ENCODE peak calls at places on chromosomes 4 and X, in four cellular contexts. Z, H, A and D are unnamed samples.

GRCh38 chr4:152106781-152107321 is 346.0 kb upstream of the GATB start:
- DNase-seq in Z (no peak), H (no peak), A (no peak), D (no peak)

GRCh38 chr4:110914791-110915190 is 291.9 kb upstream of the PITX2 start:
- DNase-seq in Z (no peak), H (no peak), A (no peak), D (no peak)

GRCh38 chr4:41625531-41625930 is 87.6 kb downstream of the LIMCH1 start:
- DNase-seq in Z (no peak), H (no peak), A (no peak), D (no peak)

GRCh38 chr4:99417125-99417524 is 18.0 kb downstream of the ADH7 start:
- DNase-seq in Z (no peak), H (no peak), A (no peak), D (no peak)

GRCh38 chrX:97705936-97706335 is 822.2 kb downstream of the RPA4 start:
- DNase-seq in Z (no peak), H (no peak), A (no peak), D (no peak)

GRCh38 chr4:150033937-150034336 is 44.3 kb upstream of the DCLK2 start:
- DNase-seq in Z (peak; percentile 91), H (peak; percentile 53), A (no peak), D (no peak)

GRCh38 chr4:114263233-114263632 is 283.8 kb upstream of the ARSJ start:
- DNase-seq in Z (no peak), H (no peak), A (no peak), D (no peak)

GRCh38 chr4:88828846-88829245 is 131.2 kb upstream of the NAP1L5 start:
- DNase-seq in Z (no peak), H (no peak), A (no peak), D (no peak)

GRCh38 chr4:98648602-98649001 is 9.8 kb downstream of the TSPAN5 start:
- DNase-seq in Z (no peak), H (no peak), A (peak; percentile 27), D (no peak)

GRCh38 chr4:186204103-186204559 is 12.8 kb downstream of the CYP4V2 start:
- DNase-seq in Z (peak; percentile 57), H (peak; percentile 75), A (no peak), D (no peak)

GRCh38 chrX:151985955-151986354 is 11.5 kb upstream of the GABRE start:
- DNase-seq in Z (peak; percentile 17), H (peak; percentile 37), A (no peak), D (no peak)

GRCh38 chrX:53713987-53714579 is 27.6 kb upstream of the HUWE1 start:
- DNase-seq in Z (no peak), H (no peak), A (no peak), D (no peak)

GRCh38 chr4:16450724-16451123 is 224.5 kb upstream of the TAPT1 start:
- DNase-seq in Z (no peak), H (no peak), A (no peak), D (no peak)

GRCh38 chr4:157294575-157294974 is 74.0 kb downstream of the GRIA2 start:
- DNase-seq in Z (no peak), H (no peak), A (no peak), D (no peak)

GRCh38 chrX:13994104-13994503 is 35.6 kb downstream of the GEMIN8 start:
- DNase-seq in Z (no peak), H (no peak), A (no peak), D (no peak)

DNA sequence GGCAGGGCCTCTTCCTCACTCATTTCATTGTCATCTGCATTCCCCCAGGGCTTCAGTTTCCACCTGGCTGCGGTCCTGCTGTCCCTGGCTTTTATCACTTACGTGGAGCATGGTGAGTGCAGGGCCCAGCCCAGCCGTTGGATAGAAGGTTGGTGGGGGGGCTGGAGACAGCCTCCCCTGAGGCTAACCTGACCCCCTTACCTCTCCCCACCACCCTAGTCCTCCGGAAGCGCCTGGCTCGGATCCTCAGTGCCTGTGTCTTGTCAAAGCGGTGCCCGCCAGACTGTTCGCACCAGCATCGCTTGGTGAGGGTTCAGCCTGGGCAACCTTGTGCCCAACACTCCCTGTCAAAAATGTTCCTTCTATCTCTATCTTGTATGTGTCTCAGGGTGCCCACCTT is 5.8 kb upstream of the EBP start:
- DNase-seq in Z (no peak), H (no peak), A (no peak), D (no peak)
- H3K27ac ChIP-seq in Z (no peak overlapping the region), H (no peak overlapping the region), A (no peak overlapping the region), D (no peak overlapping the region)

DNA sequence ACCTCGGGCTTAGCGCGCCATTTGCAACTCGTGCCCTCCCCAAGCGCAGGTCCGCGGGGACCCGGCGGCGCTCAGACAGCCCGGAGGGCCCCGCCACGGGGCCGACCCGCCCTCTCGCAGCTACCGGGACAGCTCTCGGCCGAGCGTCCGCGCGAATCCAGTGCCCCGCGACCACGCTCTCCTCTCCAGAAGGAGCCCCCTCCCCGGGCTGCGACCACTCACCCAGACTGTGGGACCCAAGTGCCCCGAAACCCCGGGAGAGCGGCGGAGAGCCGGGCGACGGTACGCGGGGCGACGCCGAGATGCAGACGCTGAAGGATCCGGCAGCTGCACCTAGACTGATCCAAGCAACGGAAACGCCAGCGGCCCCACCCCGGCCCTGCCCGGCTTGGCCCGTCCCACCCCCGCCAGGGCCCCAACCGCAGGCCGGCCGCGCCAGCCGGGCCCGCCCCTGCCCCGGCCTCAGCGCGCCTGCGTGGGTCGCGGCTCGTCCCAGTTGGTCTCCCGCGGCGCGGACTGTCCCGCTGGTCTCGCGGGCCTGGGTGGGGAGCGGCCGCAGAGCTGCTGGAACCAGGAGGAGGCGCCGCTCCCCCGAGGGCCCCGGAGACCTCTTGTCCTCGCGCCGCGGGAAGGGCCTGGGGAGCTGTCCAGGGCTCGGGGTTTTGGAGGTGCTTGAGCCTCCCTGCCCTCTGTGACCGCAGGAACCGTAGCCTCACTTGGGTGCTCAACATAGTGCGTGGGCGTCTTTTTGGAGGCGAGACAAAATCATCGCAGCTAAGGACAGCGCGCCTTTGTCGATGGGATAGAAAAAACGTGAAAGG is at the start of gene ANXA5:
- DNase-seq in Z (peak; percentile 91), H (peak; percentile 91), A (peak; percentile 90), D (peak; percentile 53)
- TF ChIP-seq POLR2A in Z (peak; percentile 92), H (peak; percentile 79), A (peak; percentile 71), D (peak; percentile 69)

DNA sequence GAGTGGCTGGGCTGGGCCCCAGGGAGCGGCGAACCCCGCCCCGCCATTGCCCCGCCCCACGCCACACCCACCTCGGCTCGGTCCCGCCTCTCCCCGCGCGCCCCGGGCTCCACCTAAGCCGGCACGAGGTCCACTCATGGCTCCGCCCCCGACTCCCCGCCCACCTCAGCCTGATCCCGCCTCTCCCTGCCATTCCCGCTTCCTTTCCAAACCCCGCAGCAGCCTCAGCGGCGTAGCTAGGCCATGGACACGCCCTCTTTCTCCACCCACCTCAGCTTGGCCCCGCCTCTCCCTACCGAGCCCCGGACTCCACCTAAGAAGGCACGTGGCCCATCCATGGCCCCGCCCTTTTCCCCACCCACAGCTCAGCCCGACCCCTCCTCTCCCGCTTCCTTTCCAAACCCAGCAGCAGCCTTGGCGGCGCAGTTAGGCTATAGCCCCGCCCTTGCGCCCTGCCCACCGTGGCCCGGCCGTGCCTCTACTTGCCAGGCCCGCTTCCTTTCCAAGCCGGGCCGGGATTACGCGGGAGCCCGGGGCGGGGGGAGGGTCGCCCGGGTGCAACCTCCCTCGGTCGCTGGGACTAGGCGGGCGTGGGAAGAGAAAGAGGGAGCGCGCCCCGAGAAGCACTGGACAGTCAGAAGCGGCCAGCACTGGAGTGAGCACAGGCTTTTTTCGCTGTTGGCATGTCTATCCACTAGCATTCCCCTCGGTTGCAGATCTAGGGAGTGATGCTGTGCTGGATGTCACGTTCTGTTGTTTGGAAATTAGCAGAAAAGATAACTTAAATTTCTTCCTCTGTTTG is at the start of gene RELL1:
- DNase-seq in Z (peak; percentile 100), H (peak; percentile 100), A (peak; percentile 99), D (peak; percentile 94)
- H3K27ac ChIP-seq in Z (peak within 1 kb of the TSS; percentile 73), H (peak within 1 kb of the TSS; percentile 99), A (peak within 1 kb of the TSS; percentile 77), D (peak within 1 kb of the TSS; percentile 96)

DNA sequence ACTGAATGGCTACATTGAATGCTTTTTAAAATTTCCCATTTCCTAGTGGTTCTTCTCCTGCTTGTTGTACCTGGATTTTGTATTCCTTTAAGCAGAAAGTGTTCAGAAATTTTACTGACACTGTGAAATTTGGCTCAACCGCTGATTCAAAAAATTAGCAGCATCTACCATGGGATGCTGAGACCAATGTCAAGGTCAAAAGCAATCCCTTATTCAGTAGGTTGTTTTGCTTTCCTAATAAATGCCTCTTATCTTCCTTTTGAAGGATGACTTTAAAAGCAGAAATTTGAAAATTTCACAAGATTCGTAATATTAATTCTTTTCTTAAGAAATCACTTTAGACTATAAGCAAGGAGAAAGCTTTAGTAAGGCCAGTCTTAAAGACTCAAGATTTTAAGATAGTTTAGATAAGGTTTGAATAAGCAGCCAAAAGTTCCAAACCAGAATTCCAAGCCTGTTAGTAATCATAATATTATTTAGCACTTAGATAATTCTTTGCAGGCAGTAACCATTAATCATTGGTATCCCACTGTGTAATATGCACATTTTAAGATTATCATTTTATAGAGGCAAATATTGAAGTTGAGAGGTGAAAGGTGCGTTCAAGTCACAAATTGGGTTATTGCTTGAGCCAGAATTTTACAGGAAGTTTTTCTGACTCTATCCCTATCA is 508.8 kb downstream of the ANKRD50 start:
- DNase-seq in Z (no peak), H (no peak), A (no peak), D (no peak)
- TF ChIP-seq POLR2A in Z (no peak), H (no peak), A (no peak), D (no peak)

DNA sequence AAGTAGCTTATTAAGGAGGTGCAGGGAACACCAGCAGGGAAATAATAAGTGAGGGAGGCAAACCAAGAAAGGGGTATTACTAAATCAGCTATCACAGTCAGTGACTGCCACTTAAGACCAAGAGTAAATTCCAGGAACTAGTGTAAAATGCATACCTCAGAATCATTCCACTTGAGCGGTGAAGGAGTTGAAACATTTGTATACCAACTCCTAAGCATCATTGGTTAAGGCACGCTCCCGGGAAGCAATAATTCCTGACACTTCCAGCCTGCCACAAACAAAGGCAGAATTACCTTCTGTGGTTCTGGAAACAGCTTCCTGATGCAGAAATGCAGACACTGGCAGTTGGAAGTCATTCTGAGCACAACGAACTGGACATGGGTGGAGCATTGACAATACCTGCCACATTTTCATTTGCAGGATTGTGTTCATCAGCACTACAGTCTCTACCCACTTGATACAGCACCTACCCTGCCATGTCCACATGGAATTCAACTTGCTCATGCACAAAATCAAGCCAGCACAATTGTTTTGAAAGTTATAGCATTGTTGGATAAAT is 82.1 kb downstream of the PPP1R2C start:
- DNase-seq in Z (no peak), H (no peak), A (no peak), D (no peak)
- H3K27ac ChIP-seq in Z (no peak overlapping the region), H (peak overlapping the region; percentile 8), A (no peak overlapping the region), D (no peak overlapping the region)

DNA sequence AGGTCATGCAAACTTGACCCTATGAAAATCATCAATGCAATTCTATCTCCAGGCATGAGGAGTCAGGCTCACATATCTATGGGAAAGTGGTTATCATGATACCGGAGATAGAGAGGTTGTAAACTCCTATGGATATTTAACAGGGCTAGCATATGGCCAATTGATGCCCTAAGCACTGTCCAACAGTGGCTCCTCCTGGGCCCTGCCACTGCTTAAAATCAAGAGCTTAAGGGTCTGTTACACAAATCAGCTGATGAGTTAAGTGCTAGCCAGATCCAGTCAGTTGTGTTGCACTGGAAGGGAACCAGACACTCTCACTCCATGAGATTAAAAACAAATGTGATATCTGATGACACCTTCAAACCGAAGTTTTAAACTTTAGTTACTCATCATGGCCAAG is 337.6 kb downstream of the STIM2 start:
- DNase-seq in Z (no peak), H (no peak), A (no peak), D (no peak)
- TF ChIP-seq POLR2A in Z (no peak), H (no peak), A (no peak), D (no peak)

GRCh38 chr4:25862411-25863346 is at the start of gene SEL1L3:
- DNase-seq in Z (peak; percentile 70), H (peak; percentile 80), A (peak; percentile 46), D (no peak)

GRCh38 chr4:25863347-25863784 is 578 bp upstream of the SEL1L3 start:
- DNase-seq in Z (peak; percentile 82), H (peak; percentile 86), A (no peak), D (no peak)

GRCh38 chr4:25865586-25865985 is 2.8 kb upstream of the SEL1L3 start:
- DNase-seq in Z (peak; percentile 62), H (peak; percentile 85), A (no peak), D (no peak)

GRCh38 chr4:25861951-25862410 is 807 bp downstream of the SEL1L3 start:
- DNase-seq in Z (peak; percentile 33), H (peak; percentile 27), A (no peak), D (no peak)

GRCh38 chr4:25863906-25864418 is 1.2 kb upstream of the SEL1L3 start:
- DNase-seq in Z (no peak), H (peak; percentile 34), A (no peak), D (no peak)
- H3K27ac ChIP-seq in Z (peak overlapping the region; percentile 87), H (peak overlapping the region; percentile 87), A (no peak overlapping the region), D (no peak overlapping the region)